ENCODE peak calls at places on chromosomes 5 and 9, in four cellular contexts. H is GM03348, P is LNCaP clone FGC, L is cardiac muscle cell. E is an unnamed sample.

GRCh38 chr5:136159457-136159856 is 26.8 kb downstream of the SMAD5 start:
- DNase-seq in L (no peak), P (no peak), H (peak; percentile 47), E (no peak)

GRCh38 chr9:127096208-127096607 is 26.2 kb downstream of the ANGPTL2 start:
- DNase-seq in P (no peak), L (no peak), H (no peak), E (no peak)

GRCh38 chr9:5438301-5439162 is 807 bp upstream of the PLGRKT start:
- DNase-seq in P (no peak), L (no peak), H (no peak), E (no peak)

GRCh38 chr9:98606730-98607129 is 102.0 kb downstream of the GABBR2 start:
- DNase-seq in L (no peak), H (no peak), P (no peak), E (no peak)

GRCh38 chr9:115422932-115423440 is 305.0 kb upstream of the TNC start:
- DNase-seq in L (no peak), H (no peak), P (no peak), E (no peak)

GRCh38 chr5:172170251-172170701 is 17.7 kb downstream of the STK10 start:
- DNase-seq in L (no peak), H (no peak), P (peak; percentile 80), E (no peak)

GRCh38 chr5:154972476-154973080 is 31.7 kb downstream of the MRPL22 start:
- DNase-seq in P (no peak), H (peak; percentile 53), L (peak; percentile 65), E (peak; percentile 62)

GRCh38 chr5:108216890-108217289 is 165.0 kb downstream of the FBXL17 start:
- DNase-seq in L (no peak), P (no peak), H (no peak), E (no peak)

GRCh38 chr9:121698627-121699270 is 47.3 kb downstream of the DAB2IP start:
- DNase-seq in L (peak; percentile 82), P (no peak), H (peak; percentile 90), E (no peak)

GRCh38 chr5:156178117-156178516 is 148.8 kb upstream of the SGCD start:
- DNase-seq in P (no peak), H (no peak), L (no peak), E (no peak)

GRCh38 chr5:80959768-80960442 is at the start of gene RASGRF2:
- DNase-seq in H (peak; percentile 35), L (peak; percentile 54), P (no peak), E (peak; percentile 7)

GRCh38 chr9:116288658-116289057 is 135.1 kb downstream of the PAPPA start:
- DNase-seq in L (no peak), P (no peak), H (peak; percentile 89), E (peak; percentile 5)

GRCh38 chr5:161094411-161094810 is 242.4 kb upstream of the ATP10B start:
- DNase-seq in P (no peak), L (no peak), H (no peak), E (no peak)

GRCh38 chr5:145245354-145245753 is 589.8 kb downstream of the PRELID2 start:
- DNase-seq in H (no peak), L (peak; percentile 28), P (no peak), E (no peak)

GRCh38 chr5:151070449-151070848 is 10.4 kb downstream of the TNIP1 start:
- DNase-seq in H (no peak), P (no peak), L (no peak), E (no peak)

GRCh38 chr5:174119386-174119785 is 73.9 kb downstream of the NSG2 start:
- DNase-seq in P (no peak), L (no peak), H (no peak), E (no peak)

GRCh38 chr9:104075801-104076753 is 18.0 kb upstream of the SMC2 start:
- DNase-seq in H (peak; percentile 21), L (no peak), P (no peak), E (peak; percentile 46)

GRCh38 chr9:26833792-26834191 is 58.8 kb downstream of the CAAP1 start:
- DNase-seq in H (peak; percentile 14), P (no peak), L (no peak), E (no peak)

GRCh38 chr9:120383999-120384924 is 195.7 kb downstream of the CDK5RAP2 start:
- DNase-seq in H (peak; percentile 39), L (no peak), P (no peak), E (no peak)

GRCh38 chr5:139698461-139699146 is 50.5 kb downstream of the CXXC5 start:
- DNase-seq in H (peak; percentile 88), L (peak; percentile 81), P (no peak), E (peak; percentile 81)

GRCh38 chr5:10145922-10146321 is 103.8 kb downstream of the ATPSCKMT start:
- DNase-seq in H (peak; percentile 50), L (no peak), P (no peak), E (no peak)

GRCh38 chr5:119537704-119538103 is 85.4 kb downstream of the HSD17B4 start:
- DNase-seq in L (no peak), H (no peak), P (peak; percentile 94), E (no peak)

GRCh38 chr5:50709471-50709870 is 43.0 kb downstream of the PARP8 start:
- DNase-seq in H (no peak), P (no peak), L (no peak), E (no peak)

E was measured in erythroblast.